ENCODE peak calls at places on chromosomes 13 and 19, in four cellular contexts. P is stomach, H is mucosa of gallbladder, T is tibial artery. K is an unnamed sample.

GRCh38 chr19:56309511-56310185 is 5.0 kb downstream of the ZSCAN5A start:
- DNase-seq in P (peak; percentile 62), H (no peak), T (no peak), K (peak; percentile 71)

GRCh38 chr13:97978661-97979450 is 25.4 kb downstream of the IPO5 start:
- DNase-seq in P (no peak), H (no peak), T (no peak), K (no peak)

GRCh38 chr19:41480336-41480735 is 37.4 kb downstream of the ERICH4 start:
- DNase-seq in P (no peak), H (no peak), T (no peak), K (no peak)

GRCh38 chr13:49679244-49679643 is 12.0 kb downstream of the EBPL start:
- DNase-seq in P (peak; percentile 38), H (no peak), T (no peak), K (peak; percentile 22)

GRCh38 chr13:42814868-42815267 is 33.5 kb downstream of the FAM216B start:
- DNase-seq in P (no peak), H (no peak), T (no peak), K (no peak)

GRCh38 chr13:38755792-38756191 is 68.9 kb downstream of the FREM2 start:
- DNase-seq in P (peak; percentile 60), H (no peak), T (no peak), K (no peak)

GRCh38 chr13:101218484-101218883 is 197.8 kb downstream of the NALCN start:
- DNase-seq in P (no peak), H (no peak), T (no peak), K (no peak)

GRCh38 chr19:57363734-57364181 is 407 bp downstream of the TRAPPC2B start:
- DNase-seq in P (no peak), H (no peak), T (no peak), K (no peak)

GRCh38 chr19:2756921-2757881 is 17.4 kb upstream of the SLC39A3 start:
- DNase-seq in P (no peak), H (no peak), T (no peak), K (no peak)

K was measured in DND-41.